ENCODE peak calls at places on chromosome 10, in five cellular contexts. J, F, D, K and U are unnamed samples.

GRCh38 chr10:110327262-110327914 is 22.7 kb upstream of the SMNDC1 start:
- DNase-seq in J (no peak), F (no peak), D (no peak), K (peak), U (no peak)

GRCh38 chr10:73209705-73210104 is 37.4 kb downstream of the DNAJC9 start:
- DNase-seq in J (no peak), D (peak), F (no peak), K (no peak), U (no peak)

GRCh38 chr10:29949411-29950011 is 109.9 kb downstream of the JCAD start:
- DNase-seq in D (peak), F (no peak), J (no peak), K (peak), U (no peak)

GRCh38 chr10:117094856-117095255 is 43.2 kb downstream of the VAX1 start:
- DNase-seq in K (no peak), J (no peak), F (no peak), D (no peak), U (no peak)

GRCh38 chr10:103145046-103145445 is 48.0 kb downstream of the NT5C2 start:
- DNase-seq in J (no peak), K (no peak), F (no peak), D (peak), U (no peak)

GRCh38 chr10:12726971-12727831 is 274.3 kb downstream of the CCDC3 start:
- DNase-seq in K (no peak), F (no peak), D (no peak), J (no peak), U (no peak)

GRCh38 chr10:35300063-35300699 is 36.1 kb upstream of the CCNY start:
- DNase-seq in D (peak), F (peak), J (no peak), K (peak), U (peak)

GRCh38 chr10:69750726-69751125 is 51.0 kb upstream of the COL13A1 start:
- DNase-seq in D (no peak), J (no peak), F (no peak), K (no peak), U (no peak)

GRCh38 chr10:14181197-14181936 is 149.4 kb downstream of the FRMD4A start:
- DNase-seq in K (no peak), F (no peak), D (no peak), J (no peak), U (no peak)

DNA sequence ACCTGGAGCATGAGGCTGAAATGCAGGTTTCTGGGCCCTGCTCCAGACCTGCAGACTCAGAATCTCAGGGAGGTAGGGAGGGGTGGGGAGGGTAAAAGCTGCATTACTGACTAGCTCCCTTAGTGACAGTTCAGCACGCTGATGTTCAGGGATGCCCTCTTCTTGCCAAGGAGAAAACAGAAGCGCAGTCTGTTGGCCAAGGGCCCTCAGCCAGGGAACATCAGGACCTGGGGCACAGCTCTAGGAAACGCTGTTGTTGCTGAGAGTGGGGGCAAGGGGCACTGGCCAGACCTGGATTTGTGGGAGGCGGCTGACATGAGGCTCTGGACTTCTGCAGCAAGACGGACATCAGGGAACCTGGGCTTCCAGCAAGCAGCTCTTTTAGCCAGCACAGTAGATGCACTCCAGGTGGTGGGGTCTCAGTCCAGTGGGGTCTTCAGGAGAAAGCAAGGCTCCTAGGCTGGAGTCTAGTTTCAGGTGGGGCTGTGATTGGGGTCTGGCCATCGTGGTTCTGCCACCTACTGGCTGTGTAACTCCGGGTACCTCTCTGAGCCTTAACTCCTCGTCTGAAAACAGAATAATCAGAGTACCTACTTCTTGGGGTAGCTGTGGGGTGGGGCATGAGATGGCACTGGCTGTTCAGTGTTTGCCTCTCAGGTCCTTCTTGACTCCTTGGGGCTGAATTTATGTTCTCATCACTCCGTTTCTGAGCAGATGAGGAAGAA is 72.9 kb upstream of the PRLHR start:
- DNase-seq in J (no peak), F (no peak), D (no peak), K (no peak), U (no peak)
- TF ChIP-seq CTCF in J (no peak), F (no peak), D (peak), K (no peak), U (no peak)

GRCh38 chr10:67087140-67087436 is 161.3 kb downstream of the LRRTM3 start:
- DNase-seq in F (no peak), J (no peak), D (no peak), K (no peak), U (no peak)

GRCh38 chr10:67088035-67088434 is 162.2 kb downstream of the LRRTM3 start:
- DNase-seq in D (no peak), K (no peak), J (no peak), F (no peak), U (no peak)

GRCh38 chr10:67086324-67087139 is 160.7 kb downstream of the LRRTM3 start:
- DNase-seq in D (no peak), K (no peak), F (no peak), J (no peak), U (no peak)
- TF ChIP-seq CTCF in D (no peak), K (no peak), F (no peak), J (no peak), U (no peak)

GRCh38 chr10:130338588-130339070 is 202.4 kb downstream of the GLRX3 start:
- DNase-seq in J (no peak), D (no peak), K (no peak), F (no peak), U (no peak)

GRCh38 chr10:130337696-130338587 is 201.8 kb downstream of the GLRX3 start:
- DNase-seq in D (no peak), F (no peak), K (no peak), J (no peak), U (no peak)

GRCh38 chr10:130335336-130335735 is 199.1 kb downstream of the GLRX3 start:
- DNase-seq in K (no peak), D (no peak), F (no peak), J (no peak), U (no peak)

GRCh38 chr10:130337305-130337640 is 201.1 kb downstream of the GLRX3 start:
- DNase-seq in F (no peak), K (no peak), J (no peak), D (no peak), U (no peak)

DNA sequence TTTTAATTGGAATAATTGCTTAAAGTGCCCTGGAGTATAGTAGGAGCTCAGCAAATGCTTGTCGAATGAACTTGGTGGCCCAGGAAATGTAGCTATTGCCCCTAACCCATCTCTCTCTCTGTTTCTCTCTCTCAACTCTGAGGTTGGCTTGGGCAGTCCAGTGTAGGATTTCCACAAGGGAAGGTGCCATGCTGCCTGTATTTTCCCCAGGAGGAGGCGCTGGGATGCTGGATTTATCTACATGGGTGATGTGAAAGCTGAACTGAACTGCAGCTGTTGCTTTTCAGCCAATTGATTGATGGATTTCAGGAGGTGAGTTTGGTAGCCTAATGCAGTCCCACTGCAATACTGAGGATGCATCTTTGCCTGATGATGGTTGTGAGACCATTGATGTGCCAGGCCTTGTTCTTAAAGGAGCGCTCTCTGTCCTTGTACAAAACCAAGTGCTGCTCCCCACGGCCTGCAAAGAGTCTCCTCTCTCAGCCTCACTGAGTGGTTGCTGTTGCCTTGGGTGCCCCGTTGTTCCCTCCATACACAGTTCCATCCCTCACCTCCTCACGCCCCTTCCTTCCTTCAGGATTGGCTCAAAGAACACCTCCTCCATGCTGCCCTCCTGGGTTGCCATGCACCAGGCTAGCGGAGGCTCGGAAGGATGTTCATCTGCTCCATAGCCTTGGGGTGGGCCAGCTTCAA is 200.6 kb downstream of the GLRX3 start:
- DNase-seq in J (no peak), K (no peak), F (no peak), D (no peak), U (no peak)
- TF ChIP-seq CTCF in J (no peak), K (no peak), F (no peak), D (no peak), U (no peak)

GRCh38 chr10:47403401-47404318 is 19.6 kb upstream of the ZNF488 start:
- DNase-seq in F (no peak), K (no peak), J (no peak), D (peak), U (no peak)
- TF ChIP-seq CTCF in F (no peak), K (no peak), J (no peak), D (no peak), U (no peak)

GRCh38 chr10:126458453-126458852 is 70.2 kb upstream of the ADAM12 start:
- DNase-seq in K (no peak), F (no peak), J (no peak), D (peak), U (no peak)

GRCh38 chr10:126456632-126457031 is 68.4 kb upstream of the ADAM12 start:
- DNase-seq in F (no peak), J (no peak), D (no peak), K (no peak), U (no peak)

GRCh38 chr10:126461289-126461688 is 73.0 kb upstream of the ADAM12 start:
- DNase-seq in F (no peak), D (no peak), J (no peak), K (no peak), U (no peak)

GRCh38 chr10:126459878-126460481 is 71.7 kb upstream of the ADAM12 start:
- DNase-seq in F (no peak), J (no peak), K (peak), D (peak), U (no peak)

DNA sequence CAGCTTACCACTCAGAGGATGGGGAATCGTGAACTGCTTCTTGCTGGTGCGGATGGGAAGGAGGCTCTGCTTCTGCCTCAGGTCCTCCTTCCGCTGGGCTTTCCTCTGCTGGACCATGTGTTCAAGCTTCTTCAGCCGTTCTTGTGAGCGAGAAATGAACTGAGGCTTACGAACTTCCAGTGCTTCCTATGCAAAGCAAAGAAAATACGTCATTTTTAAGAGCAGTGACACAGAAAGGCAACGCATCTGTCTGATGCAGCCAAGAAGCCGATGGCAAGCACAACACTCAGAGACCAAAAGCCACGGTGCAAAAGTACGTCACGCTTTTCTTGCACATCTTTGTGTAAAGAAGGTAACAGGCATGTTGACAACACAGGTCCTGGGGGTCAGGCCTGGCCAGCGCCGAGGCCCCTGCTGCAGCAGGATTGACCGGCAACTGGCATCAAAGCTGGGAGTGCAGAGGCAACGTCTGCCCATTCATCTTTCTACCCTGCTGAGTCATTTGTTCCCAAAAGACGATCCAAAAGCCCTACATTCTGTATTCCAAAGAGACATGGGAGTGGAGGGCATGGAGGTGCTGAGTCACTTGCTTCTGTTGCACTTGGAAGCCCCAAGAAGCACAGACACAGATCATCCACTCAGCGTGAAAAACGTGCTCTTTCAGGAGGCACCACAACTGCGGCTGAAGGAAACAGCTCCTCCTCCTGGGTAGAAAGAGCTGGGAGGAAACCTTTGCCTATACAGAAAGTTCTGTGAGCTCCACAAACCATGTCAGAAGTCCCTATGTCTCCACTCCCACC is 71.0 kb upstream of the ADAM12 start:
- DNase-seq in D (peak), K (no peak), J (no peak), F (no peak), U (no peak)
- TF ChIP-seq CTCF in D (peak), K (no peak), J (no peak), F (no peak), U (no peak)